ENCODE peak calls at places on chromosomes 1 and 21, in six cellular contexts. J, A, W, D, Z and Q are unnamed samples.

GRCh38 chr21:45078877-45079281 is 4.5 kb downstream of the ADARB1 start:
- DNase-seq in A (peak), Z (peak), W (no peak), D (peak), J (no peak), Q (peak)

GRCh38 chr1:165376041-165376810 is 19.7 kb upstream of the LMX1A start:
- DNase-seq in A (peak), D (peak), W (no peak), Z (peak), J (peak), Q (peak)

GRCh38 chr1:54976747-54977146 is 3.7 kb upstream of the TMEM61 start:
- DNase-seq in Z (no peak), D (peak), W (no peak), J (no peak), A (no peak), Q (no peak)

GRCh38 chr1:212678456-212679410 is 20.9 kb downstream of the BATF3 start:
- DNase-seq in W (no peak), Z (no peak), J (no peak), A (no peak), D (no peak), Q (no peak)

GRCh38 chr1:44154665-44155064 is 13.2 kb upstream of the KLF18 start:
- DNase-seq in Z (peak), J (no peak), W (peak), D (peak), A (no peak), Q (no peak)

GRCh38 chr1:6033986-6034749 is 11.5 kb upstream of the KCNAB2 start:
- DNase-seq in D (peak), Z (peak), J (peak), A (no peak), W (peak), Q (peak)

GRCh38 chr1:215606564-215607168 is 39.6 kb downstream of the KCTD3 start:
- DNase-seq in A (no peak), D (peak), W (no peak), Z (peak), J (no peak), Q (no peak)

GRCh38 chr21:46121286-46122221 is 23.6 kb downstream of the COL6A2 start:
- DNase-seq in W (no peak), D (no peak), Z (no peak), J (peak), A (no peak), Q (no peak)

GRCh38 chr1:169107673-169108160 is 1.2 kb downstream of the ATP1B1 start:
- DNase-seq in A (no peak), Z (peak), D (peak), W (peak), J (peak), Q (peak)

GRCh38 chr1:35369922-35370671 is 101.6 kb downstream of the ZMYM4 start:
- DNase-seq in J (peak), W (no peak), Z (peak), A (no peak), D (no peak), Q (peak)

GRCh38 chr1:179031855-179032513 is 6.3 kb downstream of the FAM20B start:
- DNase-seq in W (no peak), A (no peak), J (no peak), D (peak), Z (peak), Q (peak)

DNA sequence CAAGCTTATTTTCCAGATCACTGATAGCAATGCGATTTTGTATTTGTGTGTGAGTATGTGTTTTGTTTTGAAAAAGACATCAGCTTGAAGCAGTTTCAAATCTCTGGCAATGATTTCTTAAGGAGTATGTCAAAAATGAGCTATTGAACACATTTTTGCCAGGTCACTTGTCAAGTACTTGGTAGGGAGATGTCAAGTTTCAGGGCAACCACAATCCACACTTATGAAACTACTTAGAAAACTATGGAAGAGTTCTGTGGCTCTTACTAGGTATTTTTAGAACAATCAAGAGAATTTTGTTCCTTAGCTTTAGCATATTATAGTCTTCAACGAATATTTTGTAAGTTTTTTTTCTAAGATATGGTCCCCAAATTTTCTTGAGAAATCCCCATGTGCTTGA is 318.8 kb upstream of the ZRANB2 start:
- DNase-seq in Z (no peak), D (no peak), J (no peak), W (no peak), A (no peak), Q (no peak)
- H3K4me3 ChIP-seq in Z (no peak), D (no peak), J (no peak), W (no peak), A (no peak), Q (no peak)

GRCh38 chr1:157274698-157275534 is 136.7 kb upstream of the ETV3 start:
- DNase-seq in W (peak), Z (peak), D (peak), J (no peak), A (no peak), Q (peak)

GRCh38 chr1:157284446-157284845 is 146.3 kb upstream of the ETV3 start:
- DNase-seq in W (no peak), A (no peak), D (no peak), J (no peak), Z (no peak), Q (no peak)

GRCh38 chr1:157277281-157277680 is 139.1 kb upstream of the ETV3 start:
- DNase-seq in W (no peak), D (no peak), A (no peak), Z (no peak), J (no peak), Q (no peak)

GRCh38 chr1:157278383-157279156 is 140.4 kb upstream of the ETV3 start:
- DNase-seq in W (no peak), D (no peak), Z (no peak), J (no peak), A (no peak), Q (no peak)

GRCh38 chr1:157279157-157280140 is 141.3 kb upstream of the ETV3 start:
- DNase-seq in Z (no peak), D (no peak), A (no peak), J (no peak), W (no peak), Q (no peak)
- H3K4me3 ChIP-seq in Z (no peak), D (no peak), A (no peak), J (no peak), W (no peak), Q (no peak)

GRCh38 chr1:145826030-145826429 is 2.0 kb downstream of the POLR3C start:
- DNase-seq in D (no peak), A (no peak), Z (no peak), W (no peak), J (no peak), Q (no peak)
- H3K4me3 ChIP-seq in D (no peak), A (no peak), Z (no peak), W (no peak), J (no peak), Q (no peak)

DNA sequence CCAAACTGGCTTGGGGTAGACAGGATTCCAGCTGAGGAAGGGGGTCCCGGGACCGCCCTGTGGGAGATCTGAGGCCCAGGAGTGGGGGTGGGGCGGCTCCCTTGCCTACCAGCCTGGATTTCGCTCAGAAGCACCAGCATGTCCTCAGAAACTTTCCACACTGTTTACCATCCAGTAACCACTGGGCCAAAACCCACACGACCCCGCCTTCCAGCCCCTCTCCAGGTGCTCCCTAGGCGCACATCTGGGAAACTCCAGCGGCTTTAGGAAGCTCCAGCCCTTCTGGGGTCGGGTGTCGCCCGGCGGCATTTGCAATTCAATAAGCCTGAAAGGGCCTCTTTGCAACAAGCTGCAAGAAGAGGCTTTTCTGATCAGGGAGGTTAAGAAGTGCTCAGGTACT is 4.6 kb downstream of the RIPK4 start:
- DNase-seq in A (no peak), W (no peak), J (no peak), Z (no peak), D (no peak), Q (no peak)
- H3K4me3 ChIP-seq in A (no peak), W (peak), J (no peak), Z (no peak), D (peak), Q (no peak)